ENCODE peak calls at places on chromosomes 13 and 19, in nine cellular contexts. K, J, G, S, T, Y, P, L and A are unnamed samples.

GRCh38 chr19:54114340-54114826 is 1.1 kb downstream of the TFPT start:
- DNase-seq in G (peak; percentile 36), S (peak; percentile 76), T (peak; percentile 64), L (peak; percentile 64), J (peak; percentile 56), P (peak; percentile 34), K (peak; percentile 94), Y (peak; percentile 18), A (peak; percentile 52)

GRCh38 chr19:31595521-31595920 is 246.3 kb upstream of the TSHZ3 start:
- DNase-seq in T (no peak), K (no peak), J (no peak), P (no peak), S (no peak), L (no peak), Y (no peak), G (no peak), A (no peak)

GRCh38 chr13:109756778-109757177 is 29.6 kb downstream of the IRS2 start:
- DNase-seq in S (no peak), T (no peak), Y (no peak), P (no peak), G (no peak), K (no peak), L (no peak), J (no peak), A (no peak)

GRCh38 chr13:79581870-79582315 is 100.9 kb downstream of the NDFIP2 start:
- DNase-seq in T (no peak), J (no peak), K (no peak), Y (peak; percentile 3), S (no peak), L (no peak), P (peak; percentile 35), G (no peak), A (no peak)

GRCh38 chr13:97879646-97880297 is 73.7 kb upstream of the IPO5 start:
- DNase-seq in G (no peak), P (no peak), S (no peak), L (peak; percentile 87), Y (peak; percentile 91), K (peak; percentile 86), T (peak; percentile 39), J (no peak), A (no peak)

GRCh38 chr19:48271531-48272151 is 1.8 kb downstream of the ZNF114 start:
- DNase-seq in Y (peak; percentile 35), J (no peak), P (peak; percentile 45), T (peak; percentile 88), G (no peak), K (peak; percentile 78), S (peak; percentile 74), L (peak; percentile 23), A (peak; percentile 24)

GRCh38 chr19:16018801-16019551 is 57.3 kb upstream of the TPM4 start:
- DNase-seq in G (no peak), S (peak; percentile 53), L (no peak), T (no peak), J (no peak), P (no peak), K (peak; percentile 89), Y (no peak), A (peak; percentile 2)

GRCh38 chr19:46760363-46760762 is 14.1 kb upstream of the STRN4 start:
- DNase-seq in S (no peak), K (no peak), G (no peak), T (no peak), Y (no peak), J (no peak), L (no peak), P (no peak), A (no peak)

GRCh38 chr13:28299941-28300340 is 161.6 kb downstream of the PAN3 start:
- DNase-seq in K (no peak), P (no peak), L (no peak), T (no peak), J (no peak), Y (no peak), G (no peak), S (no peak), A (no peak)

GRCh38 chr13:90177519-90177918 is 1170.0 kb upstream of the MIR17HG start:
- DNase-seq in T (no peak), J (no peak), L (no peak), G (no peak), S (no peak), K (no peak), Y (no peak), P (no peak), A (no peak)

GRCh38 chr19:10142701-10143375 is 23.1 kb upstream of the EIF3G start:
- DNase-seq in J (no peak), Y (no peak), L (no peak), T (no peak), G (peak; percentile 38), P (no peak), K (peak; percentile 82), S (peak; percentile 79), A (no peak)
- H3K27ac ChIP-seq in J (peak overlapping the region; percentile 72), Y (no peak overlapping the region), L (no peak overlapping the region), T (no peak overlapping the region), G (peak overlapping the region; percentile 80), P (no peak overlapping the region), K (no peak overlapping the region), S (peak overlapping the region; percentile 59), A (no peak overlapping the region)

GRCh38 chr19:1467228-1467511 is 11.8 kb downstream of the C19orf25 start:
- DNase-seq in T (no peak), P (no peak), G (no peak), K (no peak), J (no peak), L (no peak), Y (no peak), S (no peak), A (no peak)

GRCh38 chr19:1468274-1469199 is 10.5 kb downstream of the C19orf25 start:
- DNase-seq in L (peak; percentile 32), Y (peak; percentile 37), P (peak; percentile 27), J (no peak), K (peak; percentile 98), G (no peak), T (no peak), S (no peak), A (no peak)

GRCh38 chr19:1466461-1467227 is 12.4 kb downstream of the C19orf25 start:
- DNase-seq in L (no peak), G (no peak), S (no peak), K (no peak), Y (no peak), P (peak; percentile 13), T (no peak), J (no peak), A (no peak)

GRCh38 chr19:1466018-1466460 is 13.0 kb downstream of the C19orf25 start:
- DNase-seq in T (no peak), Y (no peak), L (no peak), S (no peak), P (peak; percentile 13), G (no peak), J (no peak), K (no peak), A (no peak)

DNA sequence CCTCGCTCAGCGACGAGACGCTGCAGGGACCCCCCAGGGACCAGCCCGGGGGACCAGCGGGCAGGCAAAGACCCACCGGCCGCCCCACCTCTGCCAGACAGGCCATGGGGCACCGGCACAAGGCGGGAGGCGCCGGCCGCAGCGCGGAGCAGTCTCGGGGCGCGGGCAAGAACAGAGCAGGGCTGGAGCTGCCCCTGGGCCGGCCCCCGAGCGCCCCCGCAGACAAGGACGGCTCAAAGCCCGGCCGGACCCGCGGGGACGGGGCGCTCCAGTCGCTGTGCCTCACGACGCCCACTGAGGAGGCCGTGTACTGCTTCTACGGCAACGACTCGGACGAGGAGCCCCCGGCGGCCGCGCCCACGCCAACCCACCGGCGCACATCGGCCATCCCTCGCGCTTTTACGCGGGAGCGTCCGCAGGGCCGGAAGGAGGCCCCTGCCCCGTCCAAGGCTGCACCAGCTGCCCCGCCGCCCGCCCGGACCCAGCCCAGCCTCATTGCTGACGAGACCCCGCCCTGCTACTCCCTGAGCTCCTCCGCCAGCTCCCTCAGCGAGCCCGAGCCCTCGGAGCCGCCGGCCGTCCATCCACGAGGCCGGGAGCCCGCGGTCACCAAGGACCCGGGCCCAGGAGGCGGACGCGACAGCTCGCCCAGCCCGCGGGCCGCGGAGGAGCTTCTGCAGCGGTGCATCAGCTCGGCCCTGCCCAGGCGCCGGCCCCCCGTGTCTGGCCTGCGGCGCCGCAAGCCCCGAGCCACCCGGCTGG is 11.3 kb downstream of the C19orf25 start:
- DNase-seq in T (no peak), G (no peak), K (no peak), L (no peak), Y (no peak), P (peak; percentile 14), J (no peak), S (no peak), A (no peak)
- TF ChIP-seq CTCF in T (no peak), G (no peak), K (no peak), L (no peak), Y (no peak), P (no peak), J (no peak), S (no peak), A (no peak)

DNA sequence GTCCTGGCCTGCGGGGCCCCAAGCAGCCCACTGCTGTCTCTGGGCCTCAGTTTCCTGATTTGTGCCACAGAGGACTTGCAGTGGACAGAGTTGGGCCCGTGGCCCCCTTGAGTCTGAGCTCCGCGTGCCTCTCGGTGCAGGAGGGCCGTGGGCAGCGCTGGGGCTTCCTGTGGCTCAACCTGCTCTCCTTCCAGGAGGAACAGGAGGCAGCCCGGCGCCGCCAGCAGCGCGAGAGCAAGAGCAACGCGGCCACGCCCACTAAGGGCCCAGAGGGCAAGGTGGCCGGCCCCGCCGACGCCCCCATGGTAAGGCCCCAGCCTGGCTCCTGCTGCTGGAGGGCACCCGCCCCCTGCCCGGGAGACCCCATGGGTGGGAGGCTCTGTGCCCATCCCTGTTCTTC is 25.9 kb downstream of the PLEKHJ1 start:
- DNase-seq in J (no peak), G (no peak), K (no peak), L (no peak), P (no peak), S (no peak), Y (no peak), T (no peak), A (no peak)
- H3K36me3 ChIP-seq in J (no peaks in the 10 kb centered on the region), G (no peaks in the 10 kb centered on the region), K (peaks cover 71% of the 10 kb centered on the region), L (peaks cover 5% of the 10 kb centered on the region), P (peaks cover 83% of the 10 kb centered on the region), S (peaks cover 70% of the 10 kb centered on the region), Y (peaks cover 57% of the 10 kb centered on the region), T (peaks cover 9% of the 10 kb centered on the region), A (no peaks in the 10 kb centered on the region)

GRCh38 chr19:947090-947706 is 21.4 kb downstream of the ARID3A start:
- DNase-seq in Y (no peak), S (no peak), J (no peak), P (no peak), K (no peak), G (no peak), T (no peak), L (no peak), A (no peak)
- H3K27ac ChIP-seq in Y (no peak overlapping the region), S (no peak overlapping the region), J (no peak overlapping the region), P (no peak overlapping the region), K (no peak overlapping the region), G (no peak overlapping the region), T (no peak overlapping the region), L (no peak overlapping the region), A (no peak overlapping the region)